ENCODE peak calls at places on chromosome 7, in six cellular contexts. One of them, this sample, is unnamed.

GRCh38 chr7:140653319-140654108 is 12.9 kb upstream of the DENND2A start:
- DNase-seq in neuronal stem cell: peak; percentile 77
- DNase-seq in lower leg skin: peak; percentile 72
- DNase-seq in effector memory CD4-positive, alpha-beta T cell: no peak
- DNase-seq in uterus: peak; percentile 74
- DNase-seq in adipocyte: peak; percentile 95
- DNase-seq in this sample: peak; percentile 44

GRCh38 chr7:151592868-151593486 is 73.3 kb upstream of the RHEB start:
- DNase-seq in neuronal stem cell: no peak
- DNase-seq in lower leg skin: peak; percentile 12
- DNase-seq in effector memory CD4-positive, alpha-beta T cell: no peak
- DNase-seq in uterus: no peak
- DNase-seq in adipocyte: peak; percentile 81
- DNase-seq in this sample: no peak

GRCh38 chr7:43625453-43625852 is 42.5 kb downstream of the STK17A start:
- DNase-seq in neuronal stem cell: no peak
- DNase-seq in lower leg skin: no peak
- DNase-seq in effector memory CD4-positive, alpha-beta T cell: peak; percentile 36
- DNase-seq in uterus: no peak
- DNase-seq in adipocyte: no peak
- DNase-seq in this sample: peak; percentile 82

GRCh38 chr7:141512597-141512996 is 38.6 kb upstream of the AGK start:
- DNase-seq in neuronal stem cell: no peak
- DNase-seq in lower leg skin: no peak
- DNase-seq in effector memory CD4-positive, alpha-beta T cell: no peak
- DNase-seq in uterus: no peak
- DNase-seq in adipocyte: no peak
- DNase-seq in this sample: no peak

GRCh38 chr7:81064446-81064845 is 145.6 kb upstream of the SEMA3C start:
- DNase-seq in neuronal stem cell: no peak
- DNase-seq in lower leg skin: no peak
- DNase-seq in effector memory CD4-positive, alpha-beta T cell: no peak
- DNase-seq in uterus: no peak
- DNase-seq in adipocyte: no peak
- DNase-seq in this sample: no peak

GRCh38 chr7:134943785-134944400 is 42.4 kb upstream of the AGBL3 start:
- DNase-seq in neuronal stem cell: no peak
- DNase-seq in lower leg skin: no peak
- DNase-seq in effector memory CD4-positive, alpha-beta T cell: no peak
- DNase-seq in uterus: no peak
- DNase-seq in adipocyte: no peak
- DNase-seq in this sample: no peak

GRCh38 chr7:138167222-138167621 is 91.0 kb downstream of the AKR1D1 start:
- DNase-seq in neuronal stem cell: no peak
- DNase-seq in lower leg skin: no peak
- DNase-seq in effector memory CD4-positive, alpha-beta T cell: no peak
- DNase-seq in uterus: no peak
- DNase-seq in adipocyte: no peak
- DNase-seq in this sample: no peak

GRCh38 chr7:73719806-73720169 is 319 bp upstream of the STX1A start:
- DNase-seq in neuronal stem cell: no peak
- DNase-seq in lower leg skin: no peak
- DNase-seq in effector memory CD4-positive, alpha-beta T cell: no peak
- DNase-seq in uterus: no peak
- DNase-seq in adipocyte: no peak
- DNase-seq in this sample: no peak

GRCh38 chr7:159020987-159021386 is 123.7 kb downstream of the VIPR2 start:
- DNase-seq in neuronal stem cell: no peak
- DNase-seq in lower leg skin: no peak
- DNase-seq in effector memory CD4-positive, alpha-beta T cell: no peak
- DNase-seq in uterus: no peak
- DNase-seq in adipocyte: no peak
- DNase-seq in this sample: no peak

GRCh38 chr7:153017197-153017596 is 257.6 kb downstream of the ACTR3B start:
- DNase-seq in neuronal stem cell: no peak
- DNase-seq in lower leg skin: no peak
- DNase-seq in effector memory CD4-positive, alpha-beta T cell: no peak
- DNase-seq in uterus: no peak
- DNase-seq in adipocyte: no peak
- DNase-seq in this sample: no peak

GRCh38 chr7:112905950-112906349 is 115.8 kb upstream of the TMEM168 start:
- DNase-seq in neuronal stem cell: no peak
- DNase-seq in lower leg skin: no peak
- DNase-seq in effector memory CD4-positive, alpha-beta T cell: no peak
- DNase-seq in uterus: no peak
- DNase-seq in adipocyte: no peak
- DNase-seq in this sample: no peak

GRCh38 chr7:29502133-29502532 is 61.5 kb upstream of the PRR15 start:
- DNase-seq in neuronal stem cell: no peak
- DNase-seq in lower leg skin: no peak
- DNase-seq in effector memory CD4-positive, alpha-beta T cell: no peak
- DNase-seq in uterus: no peak
- DNase-seq in adipocyte: no peak
- DNase-seq in this sample: no peak

GRCh38 chr7:118657391-118658005 is 433.0 kb downstream of the ANKRD7 start:
- DNase-seq in neuronal stem cell: no peak
- DNase-seq in lower leg skin: no peak
- DNase-seq in effector memory CD4-positive, alpha-beta T cell: no peak
- DNase-seq in uterus: no peak
- DNase-seq in adipocyte: no peak
- DNase-seq in this sample: no peak

GRCh38 chr7:66871076-66871475 is 49.9 kb upstream of the TMEM248 start:
- DNase-seq in neuronal stem cell: no peak
- DNase-seq in lower leg skin: no peak
- DNase-seq in effector memory CD4-positive, alpha-beta T cell: no peak
- DNase-seq in uterus: no peak
- DNase-seq in adipocyte: no peak
- DNase-seq in this sample: no peak

GRCh38 chr7:78125884-78126283 is 327.3 kb downstream of the PHTF2 start:
- DNase-seq in neuronal stem cell: no peak
- DNase-seq in lower leg skin: no peak
- DNase-seq in effector memory CD4-positive, alpha-beta T cell: no peak
- DNase-seq in uterus: no peak
- DNase-seq in adipocyte: peak; percentile 50
- DNase-seq in this sample: no peak

GRCh38 chr7:129375221-129375938 is 58.9 kb upstream of the STRIP2 start:
- DNase-seq in neuronal stem cell: no peak
- DNase-seq in lower leg skin: no peak
- DNase-seq in effector memory CD4-positive, alpha-beta T cell: no peak
- DNase-seq in uterus: no peak
- DNase-seq in adipocyte: no peak
- DNase-seq in this sample: no peak

GRCh38 chr7:69864283-69864682 is 266.0 kb downstream of the AUTS2 start:
- DNase-seq in neuronal stem cell: no peak
- DNase-seq in lower leg skin: no peak
- DNase-seq in effector memory CD4-positive, alpha-beta T cell: no peak
- DNase-seq in uterus: no peak
- DNase-seq in adipocyte: peak; percentile 30
- DNase-seq in this sample: no peak

GRCh38 chr7:139995034-139995915 is 67.5 kb downstream of the PARP12 start:
- DNase-seq in neuronal stem cell: no peak
- DNase-seq in lower leg skin: no peak
- DNase-seq in effector memory CD4-positive, alpha-beta T cell: no peak
- DNase-seq in uterus: peak; percentile 38
- DNase-seq in adipocyte: peak; percentile 45
- DNase-seq in this sample: no peak

GRCh38 chr7:1400351-1400750 is 58.9 kb downstream of the MICALL2 start:
- DNase-seq in neuronal stem cell: no peak
- DNase-seq in lower leg skin: no peak
- DNase-seq in effector memory CD4-positive, alpha-beta T cell: no peak
- DNase-seq in uterus: no peak
- DNase-seq in adipocyte: no peak
- DNase-seq in this sample: no peak

GRCh38 chr7:32102432-32102851 is 32.2 kb upstream of the PDE1C start:
- DNase-seq in neuronal stem cell: no peak
- DNase-seq in lower leg skin: no peak
- DNase-seq in effector memory CD4-positive, alpha-beta T cell: no peak
- DNase-seq in uterus: no peak
- DNase-seq in adipocyte: no peak
- DNase-seq in this sample: no peak

GRCh38 chr7:34760271-34760670 is 102.3 kb downstream of the NPSR1 start:
- DNase-seq in neuronal stem cell: no peak
- DNase-seq in lower leg skin: no peak
- DNase-seq in effector memory CD4-positive, alpha-beta T cell: no peak
- DNase-seq in uterus: no peak
- DNase-seq in adipocyte: no peak
- DNase-seq in this sample: no peak

GRCh38 chr7:157521752-157522151 is 184.9 kb downstream of the DNAJB6 start:
- DNase-seq in neuronal stem cell: no peak
- DNase-seq in lower leg skin: no peak
- DNase-seq in effector memory CD4-positive, alpha-beta T cell: no peak
- DNase-seq in uterus: no peak
- DNase-seq in adipocyte: no peak
- DNase-seq in this sample: no peak

GRCh38 chr7:33130184-33130583 is 820 bp downstream of the BBS9 start:
- DNase-seq in neuronal stem cell: no peak
- DNase-seq in lower leg skin: no peak
- DNase-seq in effector memory CD4-positive, alpha-beta T cell: no peak
- DNase-seq in uterus: no peak
- DNase-seq in adipocyte: peak; percentile 36
- DNase-seq in this sample: no peak
- H3K4me3 ChIP-seq in neuronal stem cell: peak overlapping the region; percentile 57
- H3K4me3 ChIP-seq in lower leg skin: no peak overlapping the region
- H3K4me3 ChIP-seq in effector memory CD4-positive, alpha-beta T cell: peak overlapping the region; percentile 94
- H3K4me3 ChIP-seq in uterus: peak overlapping the region; percentile 92
- H3K4me3 ChIP-seq in adipocyte: peak overlapping the region; percentile 93
- H3K4me3 ChIP-seq in this sample: peak overlapping the region; percentile 74

GRCh38 chr7:117281562-117281961 is 41.3 kb downstream of the WNT2 start:
- DNase-seq in neuronal stem cell: no peak
- DNase-seq in lower leg skin: no peak
- DNase-seq in effector memory CD4-positive, alpha-beta T cell: no peak
- DNase-seq in uterus: no peak
- DNase-seq in adipocyte: no peak
- DNase-seq in this sample: no peak
- H3K4me3 ChIP-seq in neuronal stem cell: no peak overlapping the region
- H3K4me3 ChIP-seq in lower leg skin: no peak overlapping the region
- H3K4me3 ChIP-seq in effector memory CD4-positive, alpha-beta T cell: no peak overlapping the region
- H3K4me3 ChIP-seq in uterus: no peak overlapping the region
- H3K4me3 ChIP-seq in adipocyte: no peak overlapping the region
- H3K4me3 ChIP-seq in this sample: no peak overlapping the region

DNA sequence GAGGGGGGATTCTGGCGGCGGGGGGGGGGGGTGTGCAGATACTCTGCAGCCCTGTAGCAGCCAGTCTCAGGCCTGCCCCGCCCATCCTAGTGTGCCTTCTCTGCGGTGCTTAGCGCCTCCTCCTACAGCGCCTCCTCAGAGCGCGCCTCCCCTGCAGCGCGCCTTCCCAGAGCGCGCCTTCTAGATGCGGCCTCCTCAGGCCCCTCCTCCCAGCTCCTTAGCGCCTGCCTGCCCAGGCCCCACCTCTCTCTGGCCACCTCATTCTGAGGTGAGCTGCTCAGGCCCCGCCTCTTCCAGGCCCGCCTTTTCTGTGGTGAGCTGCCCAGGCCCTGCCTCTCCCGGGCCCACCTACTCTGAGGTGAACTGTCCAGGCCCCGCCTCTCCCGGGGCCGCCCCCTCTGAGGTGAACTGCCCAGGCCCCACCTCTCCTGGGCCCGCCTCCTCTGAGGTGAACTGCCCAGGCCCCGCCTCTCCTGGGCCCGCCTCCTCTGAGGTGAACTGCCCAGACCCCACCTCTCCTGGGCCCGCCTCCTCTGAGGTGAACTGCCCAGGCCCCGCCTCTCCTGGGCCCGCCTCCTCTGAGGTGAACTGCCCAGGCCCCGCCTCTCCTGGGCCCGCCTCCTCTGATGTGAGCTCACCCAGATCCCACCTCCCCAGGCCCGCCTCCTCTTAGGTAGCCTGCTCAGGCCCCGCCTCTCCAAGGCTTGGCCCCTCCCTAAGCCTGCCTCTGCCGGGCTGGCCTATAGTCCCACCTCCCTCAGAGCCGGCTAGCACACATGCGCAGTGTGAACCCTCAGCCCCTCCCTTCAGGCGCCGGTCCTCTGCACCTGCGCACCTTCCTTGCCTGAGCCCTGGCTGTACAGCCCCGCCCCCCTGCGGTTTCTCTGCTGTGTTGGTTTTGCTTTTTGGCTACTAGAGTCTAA is 2.1 kb upstream of the SGCE start:
- DNase-seq in neuronal stem cell: peak; percentile 94
- DNase-seq in lower leg skin: peak; percentile 85
- DNase-seq in effector memory CD4-positive, alpha-beta T cell: peak; percentile 95
- DNase-seq in uterus: peak; percentile 90
- DNase-seq in adipocyte: peak; percentile 83
- DNase-seq in this sample: peak; percentile 97
- H3K4me3 ChIP-seq in neuronal stem cell: peak overlapping the region; percentile 80
- H3K4me3 ChIP-seq in lower leg skin: no peak overlapping the region
- H3K4me3 ChIP-seq in effector memory CD4-positive, alpha-beta T cell: peak overlapping the region; percentile 52
- H3K4me3 ChIP-seq in uterus: peak overlapping the region; percentile 60
- H3K4me3 ChIP-seq in adipocyte: peak overlapping the region; percentile 77
- H3K4me3 ChIP-seq in this sample: no peak overlapping the region

DNA sequence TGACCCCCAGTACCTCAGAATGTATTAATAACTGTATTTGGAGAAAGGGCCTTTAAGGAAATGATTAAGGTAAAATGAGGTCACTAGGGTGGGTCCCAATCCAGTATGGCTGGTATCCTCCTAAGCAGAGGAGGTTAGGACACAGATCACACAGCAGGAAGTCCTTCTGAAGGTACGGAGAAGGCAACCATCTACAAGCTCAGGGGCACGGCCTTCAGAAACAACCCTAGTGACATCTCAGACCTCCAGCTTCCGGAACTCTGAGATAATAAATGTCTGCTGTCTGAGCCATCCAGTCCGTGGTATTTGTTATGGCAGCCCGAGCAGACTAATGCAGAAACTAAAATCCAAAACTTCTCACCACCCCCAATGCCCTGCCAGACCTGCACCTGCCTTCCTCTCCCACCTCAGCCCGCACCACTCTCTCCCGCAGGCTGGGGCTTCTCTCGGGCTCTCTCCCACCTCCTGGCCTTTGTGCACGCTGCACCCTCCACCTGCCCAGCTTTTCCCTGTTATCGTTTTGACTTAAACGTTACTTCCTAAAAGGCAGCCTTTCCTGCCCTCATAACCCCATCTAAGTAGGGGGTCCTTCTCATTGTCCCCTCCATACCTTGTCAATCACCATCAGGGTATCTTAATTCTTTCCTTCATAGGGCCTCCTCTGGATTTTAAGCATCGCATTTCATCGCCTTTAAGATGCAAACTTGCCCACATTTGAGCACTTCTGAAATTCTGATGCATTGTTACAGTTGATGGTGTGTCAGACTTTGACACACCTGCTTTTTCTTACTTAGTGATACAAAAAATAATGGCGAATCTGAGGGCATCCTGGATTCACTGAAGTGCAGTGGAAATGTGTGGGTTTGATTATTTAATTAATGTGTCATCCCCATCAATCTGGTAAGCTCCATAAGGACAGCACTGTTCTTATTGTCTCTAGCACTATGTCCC is 32.2 kb upstream of the AQP1 start:
- DNase-seq in neuronal stem cell: no peak
- DNase-seq in lower leg skin: no peak
- DNase-seq in effector memory CD4-positive, alpha-beta T cell: no peak
- DNase-seq in uterus: no peak
- DNase-seq in adipocyte: no peak
- DNase-seq in this sample: no peak
- H3K4me3 ChIP-seq in neuronal stem cell: no peak overlapping the region
- H3K4me3 ChIP-seq in lower leg skin: no peak overlapping the region
- H3K4me3 ChIP-seq in effector memory CD4-positive, alpha-beta T cell: no peak overlapping the region
- H3K4me3 ChIP-seq in uterus: no peak overlapping the region
- H3K4me3 ChIP-seq in adipocyte: no peak overlapping the region
- H3K4me3 ChIP-seq in this sample: no peak overlapping the region